ENCODE peak calls at places on chromosomes 16 and 17, in four cellular contexts. B is A549, X is IMR-90, I is uterus. R is an unnamed sample.

GRCh38 chr16:49542391-49542891 is 168.8 kb downstream of the C16orf78 start:
- DNase-seq in B (no peak), X (no peak), I (no peak), R (no peak)

GRCh38 chr17:81901167-81902022 is 643 bp upstream of the NPB start:
- DNase-seq in I (no peak), X (no peak), B (no peak), R (no peak)

GRCh38 chr16:1691956-1692355 is 13.9 kb downstream of the JPT2 start:
- DNase-seq in X (peak), I (no peak), B (peak), R (peak)

GRCh38 chr17:45951941-45952340 is 47.1 kb upstream of the STH start:
- DNase-seq in I (no peak), B (no peak), X (no peak), R (no peak)

GRCh38 chr17:81656835-81657234 is 493 bp upstream of the PDE6G start:
- DNase-seq in I (no peak), X (no peak), B (no peak), R (no peak)

GRCh38 chr17:21129023-21129681 is 2.4 kb downstream of the DHRS7B start:
- DNase-seq in X (peak), I (peak), B (peak), R (no peak)

GRCh38 chr17:69961488-69962145 is 113.4 kb upstream of the KCNJ16 start:
- DNase-seq in I (no peak), X (peak), B (no peak), R (no peak)

GRCh38 chr17:45147102-45147580 is 1.1 kb upstream of the HEXIM1 start:
- DNase-seq in B (no peak), X (peak), I (no peak), R (no peak)

GRCh38 chr16:67718668-67719047 is 458 bp downstream of the GFOD2 start:
- DNase-seq in X (no peak), B (no peak), I (no peak), R (no peak)

GRCh38 chr17:73697872-73698271 is 53.6 kb upstream of the SDK2 start:
- DNase-seq in B (no peak), I (no peak), X (no peak), R (no peak)

GRCh38 chr16:8964462-8964861 is 756 bp upstream of the USP7 start:
- DNase-seq in X (no peak), I (no peak), B (no peak), R (no peak)

GRCh38 chr16:2527784-2528100 is 3.5 kb downstream of the CEMP1 start:
- DNase-seq in X (no peak), B (no peak), I (peak), R (no peak)

GRCh38 chr17:76498886-76499667 is 2.1 kb downstream of the RHBDF2 start:
- DNase-seq in B (no peak), X (no peak), I (no peak), R (peak)

GRCh38 chr17:43860927-43861622 is 14.1 kb downstream of the CD300LG start:
- DNase-seq in I (peak), B (no peak), X (no peak), R (no peak)

GRCh38 chr17:82204831-82205719 is 7.6 kb downstream of the CCDC57 start:
- DNase-seq in B (peak), X (peak), I (no peak), R (peak)

GRCh38 chr17:35082073-35082657 is 18.7 kb upstream of the RFFL start:
- DNase-seq in X (peak), I (no peak), B (no peak), R (peak)

GRCh38 chr16:19689342-19689741 is 28.7 kb downstream of the KNOP1 start:
- DNase-seq in B (no peak), I (no peak), X (no peak), R (no peak)

GRCh38 chr17:72651988-72652387 is 440.5 kb downstream of the SLC39A11 start:
- DNase-seq in I (no peak), X (no peak), B (no peak), R (no peak)

DNA sequence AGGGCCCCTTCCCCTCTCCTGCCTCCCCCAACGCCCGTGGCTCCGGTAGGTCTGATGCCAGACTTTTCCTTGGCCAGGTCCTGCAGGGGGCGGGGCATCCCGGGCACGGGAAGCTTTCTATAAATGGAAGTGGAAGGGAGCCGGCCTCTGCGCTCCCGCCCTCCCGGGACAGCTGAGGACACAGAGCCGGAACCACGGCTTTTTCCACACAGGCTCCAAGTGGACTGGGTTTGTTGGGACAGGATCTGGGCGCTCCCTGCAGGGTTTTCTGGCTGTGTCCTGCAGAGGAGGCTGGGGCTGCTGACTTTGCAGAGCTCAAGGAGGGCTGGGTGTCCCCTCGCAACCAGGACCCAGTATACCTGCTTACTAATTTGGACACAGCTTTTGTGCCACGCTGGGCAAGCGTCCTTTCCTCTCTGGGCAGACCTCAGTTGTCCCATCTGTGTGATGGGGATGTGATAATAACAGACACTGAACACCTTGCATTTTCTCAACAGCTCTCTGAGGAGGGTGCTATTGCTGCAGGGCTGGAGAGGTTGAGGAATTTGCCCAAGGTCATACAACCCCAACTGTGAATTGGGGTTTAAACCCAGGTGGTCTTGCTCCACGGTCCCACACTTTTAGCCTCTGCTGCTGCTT is 1.8 kb downstream of the TNS4 start:
- DNase-seq in I (peak), B (peak), X (peak), R (peak)
- TF ChIP-seq POLR2A in I (peak), B (peak), X (no peak), R (no peak)

GRCh38 chr16:57624044-57624688 is 4.3 kb upstream of the ADGRG1 start:
- DNase-seq in X (peak), I (no peak), B (peak), R (no peak)

GRCh38 chr16:57621521-57622268 is 6.7 kb upstream of the ADGRG1 start:
- DNase-seq in X (no peak), B (no peak), I (no peak), R (no peak)

GRCh38 chr16:57622361-57623250 is 5.8 kb upstream of the ADGRG1 start:
- DNase-seq in X (no peak), B (peak), I (no peak), R (no peak)

GRCh38 chr16:57624806-57625500 is 3.5 kb upstream of the ADGRG1 start:
- DNase-seq in X (no peak), B (no peak), I (no peak), R (no peak)

DNA sequence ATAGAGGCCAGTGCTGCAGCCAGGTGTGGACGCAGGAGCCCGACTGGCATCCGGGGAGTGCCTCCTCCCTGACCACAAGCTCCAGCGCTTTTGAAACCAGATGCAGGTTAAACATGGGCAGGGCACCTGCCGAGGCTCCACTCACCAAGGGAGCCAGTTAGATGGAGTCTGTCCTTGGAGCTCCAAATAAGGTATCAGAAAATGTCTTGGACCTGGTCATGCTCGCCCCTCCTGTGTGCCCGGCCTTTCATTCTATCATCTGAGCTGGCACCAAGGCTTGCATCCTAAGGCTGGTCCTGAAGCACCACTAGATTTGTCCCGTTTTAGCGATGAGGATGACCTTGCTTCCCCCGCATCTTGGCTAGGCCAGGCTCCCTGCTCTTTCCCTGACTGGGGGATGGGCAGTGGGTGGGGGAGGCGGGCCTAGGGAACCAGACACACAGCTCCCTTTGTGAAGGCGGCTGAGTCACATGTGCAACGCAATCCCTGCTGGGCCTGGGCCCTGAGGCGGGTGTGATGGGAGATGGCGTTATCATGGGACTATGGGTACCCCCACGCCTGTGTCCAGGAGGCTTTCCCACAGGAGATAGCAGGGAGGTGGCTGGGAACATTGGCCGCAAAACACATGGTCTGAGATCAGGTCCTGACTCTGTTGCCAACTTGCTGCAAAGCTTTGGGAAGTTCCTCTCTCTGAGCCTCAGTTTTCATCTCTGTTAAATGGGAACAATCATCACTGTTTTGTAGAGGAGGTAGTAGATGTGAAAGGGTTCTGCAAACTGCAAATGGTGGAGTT is 5.0 kb upstream of the ADGRG1 start:
- DNase-seq in I (peak), B (peak), X (peak), R (no peak)
- TF ChIP-seq POLR2A in I (no peak), B (no peak), X (no peak), R (no peak)

GRCh38 chr16:30997000-30997886 is 12.2 kb downstream of the HSD3B7 start:
- DNase-seq in X (peak), I (peak), B (peak), R (peak)
- TF ChIP-seq POLR2A in X (no peak), I (no peak), B (peak), R (no peak)

DNA sequence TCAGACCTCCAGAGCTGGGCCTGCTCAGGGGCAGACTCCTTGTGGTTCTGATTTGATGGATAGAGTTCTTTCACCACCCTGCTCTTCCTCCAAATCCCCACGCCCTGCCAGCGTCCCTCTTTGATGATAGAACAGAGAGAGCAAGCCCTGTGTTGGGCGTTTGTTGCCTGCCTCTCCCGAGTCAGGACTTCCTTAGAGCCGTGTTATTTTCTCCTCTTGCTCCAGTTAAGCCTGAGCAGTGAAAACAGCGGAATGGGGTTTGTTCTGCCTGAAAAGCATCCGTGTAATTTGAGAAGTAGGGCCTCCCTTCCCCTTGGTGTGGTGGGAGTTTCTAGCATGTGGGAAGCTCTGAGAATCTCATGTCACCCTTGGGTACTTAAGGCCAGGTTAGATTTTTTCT is 22.1 kb downstream of the TMEM94 start:
- DNase-seq in X (peak), I (no peak), B (no peak), R (no peak)
- TF ChIP-seq POLR2A in X (no peak), I (no peak), B (no peak), R (no peak)

GRCh38 chr16:69823831-69824563 is 61.9 kb downstream of the WWP2 start:
- DNase-seq in I (peak), X (no peak), B (no peak), R (no peak)
- TF ChIP-seq POLR2A in I (no peak), X (no peak), B (no peak), R (no peak)

DNA sequence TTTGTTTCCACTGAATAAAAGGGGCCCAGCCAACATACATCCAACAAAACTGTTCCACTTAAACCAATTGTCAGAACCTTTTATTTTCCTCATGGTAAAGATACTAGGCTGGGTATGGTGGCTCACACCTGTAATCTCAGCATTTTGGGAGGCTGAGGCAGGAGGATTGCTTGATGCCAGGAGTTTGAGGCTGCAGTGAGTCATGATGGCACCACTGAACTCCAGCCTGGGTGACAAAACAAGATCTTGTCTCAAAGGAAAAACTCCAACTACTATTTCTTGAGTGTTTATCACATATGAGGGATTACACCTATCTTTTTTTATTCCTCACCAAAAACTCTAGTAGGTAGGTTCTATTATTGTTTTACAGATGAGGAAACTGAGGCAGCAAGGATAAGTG is 4.7 kb upstream of the PSMC5 start:
- DNase-seq in B (no peak), I (no peak), X (no peak), R (no peak)
- TF ChIP-seq POLR2A in B (no peak), I (no peak), X (no peak), R (no peak)

GRCh38 chr16:661184-661821 is 6.6 kb upstream of the RHOT2 start:
- DNase-seq in B (no peak), I (no peak), X (no peak), R (no peak)
- TF ChIP-seq POLR2A in B (no peak), I (no peak), X (no peak), R (no peak)

GRCh38 chr16:31190818-31191444 is 11.0 kb downstream of the FUS start:
- DNase-seq in I (no peak), B (no peak), X (no peak), R (no peak)
- TF ChIP-seq POLR2A in I (no peak), B (no peak), X (no peak), R (no peak)

DNA sequence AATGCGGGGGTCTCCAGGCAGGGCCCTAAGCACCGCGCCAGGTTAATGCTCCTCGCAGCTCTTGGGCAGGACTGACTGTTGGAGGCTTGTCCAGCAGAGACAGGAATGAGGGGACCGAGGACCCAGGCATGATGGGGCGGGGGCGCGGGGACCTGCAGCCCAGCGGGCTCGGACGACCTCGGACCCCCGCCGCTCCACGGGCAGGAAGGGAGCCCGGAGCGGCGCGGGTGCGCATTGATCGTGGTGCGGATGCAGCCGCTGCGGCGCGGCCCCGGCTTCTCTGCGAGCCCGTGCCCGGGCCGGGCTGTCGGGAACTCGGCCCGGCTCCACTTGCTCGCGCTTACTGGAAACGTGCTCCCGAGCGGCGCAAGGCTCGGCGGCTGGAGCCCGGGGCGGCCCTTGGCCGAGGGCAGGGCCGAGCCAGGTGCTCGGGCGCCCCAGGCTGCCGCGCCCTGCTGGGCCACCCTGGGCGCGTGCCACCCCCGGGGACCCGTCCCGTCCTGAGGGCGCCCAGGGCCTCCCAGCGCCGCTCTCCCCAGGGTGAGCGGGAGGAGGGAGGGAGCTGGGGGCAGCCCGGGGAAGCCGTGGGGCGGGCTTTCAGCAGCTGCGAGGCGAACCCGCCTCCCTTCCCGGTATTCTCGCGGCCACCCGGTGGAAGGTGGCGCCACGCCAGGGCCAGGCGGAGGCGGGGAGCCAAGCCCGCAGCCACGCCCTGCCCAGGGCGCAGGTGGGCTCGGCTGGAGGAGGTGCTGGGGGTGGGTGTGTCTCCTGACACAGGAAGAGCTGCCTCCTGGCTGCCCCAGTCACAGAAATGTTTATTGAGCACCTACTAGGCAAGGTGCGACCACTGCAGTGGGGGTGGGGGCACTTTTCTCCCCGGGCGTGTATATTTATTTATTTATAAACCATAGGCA is 45.9 kb downstream of the SOCS3 start:
- DNase-seq in I (peak), X (peak), B (peak), R (peak)
- TF ChIP-seq POLR2A in I (no peak), X (peak), B (peak), R (peak)

R was measured in H54.